ENCODE peak calls at places on chromosomes 5 and 9, in eight cellular contexts. F, P, U, B, Z, Y, I and H are unnamed samples.

GRCh38 chr9:16704489-16705111 is 165.9 kb downstream of the BNC2 start:
- DNase-seq in P (no peak), Y (peak; percentile 64), Z (peak; percentile 84), B (no peak), I (peak; percentile 65), U (peak; percentile 67), F (no peak), H (no peak)

GRCh38 chr9:8356406-8356805 is 556.8 kb upstream of the DMAC1 start:
- DNase-seq in U (no peak), P (no peak), F (no peak), I (no peak), B (no peak), Z (no peak), Y (no peak), H (no peak)

GRCh38 chr9:123081824-123082223 is 48.4 kb downstream of the GPR21 start:
- DNase-seq in B (peak; percentile 41), Z (peak; percentile 73), F (no peak), Y (no peak), P (peak; percentile 68), U (no peak), I (peak; percentile 84), H (no peak)

GRCh38 chr9:33180526-33181184 is 13.5 kb upstream of the B4GALT1 start:
- DNase-seq in I (no peak), P (peak; percentile 76), U (no peak), Z (peak; percentile 42), F (no peak), B (no peak), Y (no peak), H (no peak)

GRCh38 chr9:33202552-33203300 is 35.6 kb upstream of the B4GALT1 start:
- DNase-seq in I (peak; percentile 53), B (no peak), Z (peak; percentile 91), U (peak; percentile 63), Y (peak; percentile 74), F (peak; percentile 21), P (peak; percentile 86), H (no peak)

GRCh38 chr5:74389531-74390305 is 250.8 kb downstream of the ENC1 start:
- DNase-seq in B (no peak), U (no peak), P (peak; percentile 27), Z (no peak), I (no peak), Y (no peak), F (no peak), H (no peak)

GRCh38 chr9:116733010-116733641 is 46.0 kb downstream of the TRIM32 start:
- DNase-seq in U (no peak), F (no peak), I (no peak), Z (no peak), Y (no peak), P (no peak), B (no peak), H (no peak)

GRCh38 chr9:3571500-3571899 is 45.7 kb upstream of the RFX3 start:
- DNase-seq in P (no peak), B (no peak), Z (no peak), Y (no peak), I (no peak), F (no peak), U (no peak), H (no peak)

GRCh38 chr9:87585456-87585855 is 87.8 kb downstream of the DAPK1 start:
- DNase-seq in Z (no peak), B (no peak), I (no peak), P (no peak), F (no peak), Y (no peak), U (no peak), H (no peak)

GRCh38 chr9:87587356-87587745 is 89.7 kb downstream of the DAPK1 start:
- DNase-seq in F (no peak), B (no peak), I (no peak), U (no peak), P (no peak), Z (no peak), Y (no peak), H (no peak)

GRCh38 chr9:87588339-87588738 is 90.7 kb downstream of the DAPK1 start:
- DNase-seq in U (no peak), Y (no peak), P (no peak), I (no peak), B (no peak), F (no peak), Z (no peak), H (no peak)

GRCh38 chr9:87587864-87588263 is 90.2 kb downstream of the DAPK1 start:
- DNase-seq in F (no peak), B (no peak), Y (no peak), P (no peak), Z (no peak), I (no peak), U (no peak), H (no peak)

DNA sequence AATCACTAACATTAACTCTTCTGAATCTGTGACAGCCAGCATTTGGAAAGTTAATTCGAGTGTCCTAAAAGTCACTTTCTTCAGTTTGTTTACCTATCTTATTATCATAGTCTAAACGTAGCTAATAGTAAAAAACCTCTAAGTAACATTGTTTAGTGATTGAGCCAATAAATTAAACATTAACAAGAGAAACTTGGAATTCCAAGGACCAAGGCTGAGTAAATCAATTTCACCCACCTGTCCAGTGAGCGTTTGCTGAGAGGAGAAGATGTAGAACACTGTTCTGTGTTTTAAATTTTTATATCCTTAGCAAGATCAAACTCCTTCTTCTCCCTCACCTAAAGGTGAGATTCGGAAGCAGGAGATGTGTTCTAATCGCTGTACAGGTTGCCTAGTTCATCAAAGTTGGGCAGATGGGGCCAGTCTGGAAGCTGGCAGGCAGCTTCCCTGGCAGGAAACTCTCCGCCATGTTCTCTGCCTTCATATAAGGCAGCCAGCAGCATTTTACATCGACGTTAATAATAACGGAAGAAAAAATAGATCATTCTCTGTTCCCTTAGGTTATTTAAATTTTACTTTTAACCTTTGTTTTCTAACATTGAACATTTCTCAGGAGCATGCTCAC is 89.2 kb downstream of the DAPK1 start:
- DNase-seq in F (no peak), I (no peak), Z (no peak), Y (no peak), P (no peak), U (no peak), B (no peak), H (no peak)
- TF ChIP-seq CTCF in F (no peak), I (no peak), Z (no peak), Y (no peak), P (no peak), U (no peak), B (no peak), H (no peak)

DNA sequence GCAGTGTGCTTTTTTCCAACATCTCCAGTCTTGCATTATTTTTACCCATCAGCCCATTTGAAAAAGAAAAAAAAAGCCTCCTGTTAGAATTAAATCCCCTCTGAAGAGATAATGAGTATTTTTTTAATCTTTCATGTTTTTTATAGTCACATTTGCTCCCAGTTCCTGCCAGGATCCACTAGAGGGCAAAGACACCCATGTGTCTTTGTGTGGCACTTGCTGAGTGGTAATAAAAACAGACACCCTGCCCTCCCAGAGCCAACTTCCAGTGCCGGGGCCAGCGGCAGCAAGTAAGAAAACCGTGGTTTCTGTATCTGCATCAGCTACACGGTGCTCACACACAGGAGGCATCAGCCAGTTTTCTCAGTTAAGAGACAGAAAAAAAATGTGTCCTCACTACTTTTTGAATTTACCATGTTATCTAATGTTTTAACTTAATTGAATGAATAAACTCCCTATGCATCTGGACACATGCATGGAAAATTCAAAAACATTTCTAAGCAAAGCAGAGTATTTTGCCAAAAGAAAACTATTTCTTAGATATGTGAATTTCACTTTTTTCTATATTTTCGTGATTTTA is 70.2 kb upstream of the PLEKHG4B start:
- DNase-seq in F (no peak), I (peak; percentile 37), B (peak; percentile 49), Y (no peak), Z (peak; percentile 22), U (no peak), P (peak; percentile 27), H (no peak)
- TF ChIP-seq CTCF in F (no peak), I (peak; percentile 45), B (peak; percentile 38), Y (no peak), Z (peak; percentile 53), U (no peak), P (peak; percentile 41), H (peak; percentile 54)

GRCh38 chr5:40797273-40798011 is 732 bp downstream of the PRKAA1 start:
- DNase-seq in Y (peak; percentile 85), B (peak; percentile 80), Z (peak; percentile 86), F (peak; percentile 65), I (peak; percentile 80), U (peak; percentile 70), P (peak; percentile 86), H (no peak)

GRCh38 chr5:40796487-40796889 is 1.7 kb downstream of the PRKAA1 start:
- DNase-seq in F (no peak), Y (no peak), B (peak; percentile 24), P (peak; percentile 80), U (no peak), Z (peak; percentile 68), I (no peak), H (no peak)

GRCh38 chr5:40799248-40799647 is 1.1 kb upstream of the PRKAA1 start:
- DNase-seq in F (no peak), Y (no peak), P (peak; percentile 19), I (no peak), U (no peak), Z (peak; percentile 29), B (no peak), H (no peak)

GRCh38 chr5:40798856-40799210 is 659 bp upstream of the PRKAA1 start:
- DNase-seq in F (no peak), I (no peak), Z (no peak), Y (no peak), P (no peak), B (no peak), U (no peak), H (no peak)

DNA sequence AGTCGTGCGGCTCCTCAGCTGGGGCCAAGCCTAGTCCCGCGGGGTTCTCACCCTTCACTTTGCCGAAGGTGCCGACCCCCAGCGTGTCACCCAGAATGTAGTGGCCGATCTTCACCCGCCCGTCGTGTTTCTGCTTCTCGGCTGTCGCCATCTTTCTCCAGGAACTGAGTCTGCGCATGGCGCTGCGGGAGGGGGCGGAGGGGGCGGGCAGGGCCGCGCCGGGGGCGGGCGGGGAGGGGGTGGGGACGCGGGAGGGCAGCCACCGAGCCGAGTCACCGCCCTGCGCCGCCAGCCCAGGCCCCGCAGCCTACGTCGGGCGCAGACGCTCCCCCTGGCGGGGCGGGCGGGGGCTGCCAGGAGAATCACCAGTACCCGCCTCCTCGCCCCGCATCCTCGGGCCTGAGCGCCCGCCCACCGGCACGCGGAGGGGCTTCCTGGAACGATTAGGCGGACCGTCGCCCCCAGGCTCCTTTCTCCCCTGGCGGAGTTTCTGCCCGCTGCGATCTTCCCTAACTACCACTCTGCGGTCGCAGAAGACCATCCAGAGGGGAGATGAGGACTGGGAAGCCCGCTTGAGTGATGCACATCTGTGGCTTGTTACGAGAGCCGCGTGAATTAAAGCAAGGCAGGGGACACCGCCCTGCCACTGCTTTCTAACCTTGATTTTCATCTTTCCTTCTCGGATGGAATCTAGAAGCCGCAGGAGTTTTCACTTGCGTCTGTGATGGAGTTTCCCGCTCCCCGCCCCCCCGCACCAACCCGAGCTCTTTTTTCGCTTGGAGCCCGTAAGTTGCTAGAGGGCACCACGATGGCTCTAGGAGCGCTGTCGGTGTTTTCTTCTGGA is at the start of gene PRKAA1:
- DNase-seq in U (peak; percentile 91), I (peak; percentile 93), P (peak; percentile 84), B (peak; percentile 87), F (peak; percentile 88), Y (peak; percentile 95), Z (peak; percentile 89), H (no peak)
- TF ChIP-seq CTCF in U (peak; percentile 40), I (no peak), P (peak; percentile 47), B (peak; percentile 58), F (peak; percentile 65), Y (peak; percentile 73), Z (peak; percentile 49), H (peak; percentile 33)

GRCh38 chr5:168991311-168991710 is 309.6 kb downstream of the SLIT3 start:
- DNase-seq in B (peak; percentile 22), U (no peak), F (no peak), Y (no peak), Z (no peak), P (no peak), I (no peak), H (no peak)

GRCh38 chr5:168989731-168990505 is 311.0 kb downstream of the SLIT3 start:
- DNase-seq in Z (no peak), P (no peak), I (no peak), U (no peak), B (no peak), F (no peak), Y (no peak), H (no peak)

GRCh38 chr5:168995024-168995423 is 305.9 kb downstream of the SLIT3 start:
- DNase-seq in F (no peak), Z (no peak), B (peak; percentile 87), I (no peak), P (no peak), U (no peak), Y (no peak), H (no peak)

GRCh38 chr5:168991991-168992390 is 308.9 kb downstream of the SLIT3 start:
- DNase-seq in B (peak; percentile 24), F (no peak), Z (no peak), P (peak; percentile 24), Y (no peak), U (no peak), I (no peak), H (no peak)

DNA sequence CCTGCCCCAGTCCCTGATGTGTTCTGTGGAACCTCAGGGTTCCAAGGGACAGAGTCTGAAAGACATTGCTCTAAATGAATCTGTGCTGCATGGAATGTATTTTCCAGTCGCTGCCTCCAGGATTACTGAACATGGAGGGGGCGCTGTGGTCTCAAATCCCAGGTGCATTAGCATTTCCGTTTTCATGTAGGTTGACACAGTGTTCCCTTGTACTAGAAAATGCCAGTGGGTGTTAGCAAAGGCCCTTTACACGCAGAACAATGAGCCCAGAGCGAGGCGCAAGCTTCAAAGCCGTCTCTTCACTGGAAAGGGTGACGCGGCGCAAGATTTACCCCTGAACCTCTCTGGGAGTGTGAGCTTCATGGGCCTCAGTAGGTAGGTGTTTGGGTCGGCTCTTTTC is 308.3 kb downstream of the SLIT3 start:
- DNase-seq in P (no peak), F (no peak), U (no peak), Y (no peak), Z (no peak), I (peak; percentile 58), B (peak; percentile 68), H (no peak)
- TF ChIP-seq CTCF in P (no peak), F (no peak), U (no peak), Y (no peak), Z (no peak), I (peak; percentile 60), B (peak; percentile 37), H (peak; percentile 51)